ENCODE peak calls at places on chromosomes 13 and 19, in five cellular contexts. H is DND-41, U is ascending aorta, J is cardiac fibroblast, B is mucosa of descending colon. I is an unnamed sample.

GRCh38 chr13:79999601-80000000 is 341.3 kb downstream of the SPRY2 start:
- DNase-seq in H (no peak), U (no peak), B (no peak), J (no peak), I (no peak)

GRCh38 chr13:49210669-49211068 is 9.5 kb upstream of the MLNR start:
- DNase-seq in H (no peak), U (no peak), J (no peak), B (no peak), I (no peak)

GRCh38 chr13:40910324-40911050 is 108.6 kb downstream of the ELF1 start:
- DNase-seq in H (no peak), U (no peak), B (no peak), J (peak), I (no peak)

GRCh38 chr13:66659291-66660012 is 570.7 kb downstream of the PCDH9 start:
- DNase-seq in B (no peak), J (peak), H (no peak), U (no peak), I (peak)

GRCh38 chr13:32164622-32165268 is 133.2 kb downstream of the FRY start:
- DNase-seq in U (no peak), B (peak), H (peak), J (peak), I (peak)

GRCh38 chr13:29713841-29714240 is 118.4 kb upstream of the SLC7A1 start:
- DNase-seq in U (no peak), B (no peak), H (no peak), J (peak), I (peak)

GRCh38 chr13:28684257-28684656 is 25.3 kb downstream of the POMP start:
- DNase-seq in J (no peak), H (no peak), B (peak), U (no peak), I (no peak)

GRCh38 chr19:46571495-46571894 is 29.6 kb upstream of the CALM3 start:
- DNase-seq in J (peak), B (no peak), U (no peak), H (peak), I (no peak)

GRCh38 chr13:73223372-73223781 is 164.6 kb downstream of the KLF5 start:
- DNase-seq in H (no peak), B (no peak), J (no peak), U (no peak), I (peak)

GRCh38 chr13:100573121-100573520 is 15.5 kb downstream of the GGACT start:
- DNase-seq in H (peak), U (no peak), B (peak), J (peak), I (peak)

DNA sequence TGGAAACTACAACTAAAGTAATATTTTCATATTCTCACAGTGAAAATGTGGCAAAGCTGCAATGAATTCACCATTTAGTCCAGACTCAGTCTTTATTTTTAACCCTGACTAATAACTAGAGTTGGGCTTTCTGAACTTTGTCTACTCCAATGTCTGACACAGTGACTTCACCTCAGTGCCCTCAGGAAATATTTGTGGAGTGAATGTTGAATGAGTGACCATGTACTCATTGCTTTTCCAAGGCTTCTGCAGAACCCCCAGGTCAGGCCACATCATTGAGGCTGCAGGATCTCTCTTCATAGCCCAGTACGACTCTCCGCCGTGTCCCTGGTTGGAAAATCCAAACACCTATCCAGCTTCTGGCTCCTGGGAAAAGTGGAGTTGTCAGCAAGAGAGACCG is 1.8 kb downstream of the ZNF175 start:
- DNase-seq in H (no peak), B (no peak), J (peak), U (no peak), I (peak)
- H3K4me3 ChIP-seq in H (no peak), B (no peak), J (no peak), U (peak), I (no peak)

GRCh38 chr13:97212540-97213146 is 9.5 kb upstream of the MBNL2 start:
- DNase-seq in B (peak), J (peak), H (no peak), U (no peak), I (peak)
- TF ChIP-seq CTCF in B (no peak), J (peak), H (peak), U (peak), I (peak)

GRCh38 chr19:38880076-38880881 is 2.2 kb upstream of the RINL start:
- DNase-seq in J (no peak), U (no peak), H (no peak), B (no peak), I (no peak)

GRCh38 chr19:38875656-38876345 is 2.3 kb downstream of the RINL start:
- DNase-seq in B (no peak), J (no peak), U (no peak), H (no peak), I (no peak)

GRCh38 chr19:38879400-38879751 is 1.3 kb upstream of the RINL start:
- DNase-seq in U (no peak), J (no peak), H (no peak), B (no peak), I (no peak)

GRCh38 chr19:38878575-38879399 is 712 bp upstream of the RINL start:
- DNase-seq in H (no peak), J (no peak), U (no peak), B (no peak), I (no peak)

DNA sequence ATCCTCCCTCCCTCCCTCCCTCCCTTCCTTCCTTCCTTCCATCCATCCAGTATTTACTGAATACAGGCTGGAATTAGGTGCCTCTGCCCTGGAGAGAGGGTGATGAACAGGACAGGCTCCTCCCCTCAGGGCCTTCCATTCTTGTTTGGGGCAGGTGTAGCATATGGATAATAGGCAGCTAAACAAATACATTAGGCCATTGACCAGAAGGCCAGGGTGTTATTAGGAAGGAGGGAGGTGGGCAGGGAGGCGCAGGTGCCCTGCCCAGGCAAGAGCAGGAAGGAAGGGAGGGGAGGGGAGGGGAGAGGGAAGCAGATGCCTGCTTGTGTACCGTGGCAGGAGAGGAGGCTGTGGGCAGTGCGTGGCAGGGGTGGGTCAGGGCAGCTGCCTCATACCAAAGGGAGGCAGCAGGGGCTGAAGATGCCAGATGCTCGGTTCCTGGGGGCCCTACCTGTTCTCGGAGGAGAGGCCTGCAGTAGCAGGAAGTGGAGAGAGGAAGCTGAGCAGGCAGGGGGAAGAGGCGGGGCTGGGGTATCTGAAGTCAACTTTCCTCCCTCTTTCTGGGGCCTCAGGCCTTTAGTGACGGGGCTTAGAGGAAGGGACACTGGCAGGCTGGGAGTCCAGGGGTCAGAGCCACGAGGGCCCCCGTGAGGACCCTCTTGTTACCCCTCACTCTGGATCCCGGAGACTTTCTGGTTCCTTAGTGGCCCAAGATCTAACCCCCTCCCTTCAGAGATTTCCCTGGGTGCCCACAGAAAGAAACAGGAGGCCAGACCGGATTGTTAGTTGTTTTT is at the start of gene RINL:
- DNase-seq in B (peak), H (peak), U (no peak), J (no peak), I (no peak)
- H3K4me3 ChIP-seq in B (no peak), H (no peak), U (no peak), J (no peak), I (no peak)

GRCh38 chr13:59391696-59392095 is 772.0 kb downstream of the DIAPH3 start:
- DNase-seq in H (peak), J (peak), B (peak), U (no peak), I (peak)
- TF ChIP-seq CTCF in H (peak), J (peak), B (peak), U (peak), I (peak)

DNA sequence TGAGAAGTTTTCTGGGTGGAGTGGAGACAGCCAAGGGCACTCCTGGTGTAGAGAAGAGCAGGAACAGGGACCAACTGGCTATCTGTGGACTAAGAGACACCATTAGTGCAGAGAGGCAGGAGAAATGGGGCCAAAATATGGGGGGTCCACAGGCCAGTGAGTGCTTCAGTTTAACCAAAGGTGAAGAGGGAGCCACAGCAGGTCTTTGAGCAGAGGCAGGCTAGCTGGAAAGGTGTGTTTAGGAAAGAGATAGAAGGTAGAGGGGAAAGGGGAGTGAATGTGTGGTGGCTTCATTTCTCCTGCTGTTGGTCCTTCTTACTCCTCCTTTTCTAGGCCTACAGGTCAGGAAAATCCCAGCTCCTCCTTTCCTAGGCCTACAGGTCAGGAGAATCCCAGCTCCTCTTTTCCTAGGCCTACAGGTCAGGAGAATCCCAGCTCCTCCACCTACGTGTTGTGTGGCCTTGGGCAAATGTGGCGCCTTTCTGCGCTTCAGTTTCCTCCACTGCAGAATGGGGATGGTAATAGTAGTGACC is 1.5 kb downstream of the TMEM238 start:
- DNase-seq in J (no peak), H (no peak), B (no peak), U (no peak), I (no peak)
- H3K4me3 ChIP-seq in J (no peak), H (peak), B (no peak), U (no peak), I (no peak)

I was measured in astrocyte of the spinal cord.